ENCODE peak calls at places on chromosomes 6 and 20, in nine cellular contexts. T, S, Q, J, Y, V, B, K and R are unnamed samples.

GRCh38 chr20:20782221-20782620 is 69.8 kb upstream of the RALGAPA2 start:
- DNase-seq in Q (no peak), B (no peak), V (no peak), S (no peak), J (no peak), T (no peak), K (no peak), Y (no peak), R (no peak)

GRCh38 chr6:13026100-13026499 is 302.2 kb downstream of the TBC1D7 start:
- DNase-seq in S (no peak), V (no peak), J (no peak), T (no peak), B (no peak), Q (no peak), K (no peak), Y (no peak), R (peak)

GRCh38 chr6:67593247-67593646 is 1041.8 kb upstream of the ADGRB3 start:
- DNase-seq in K (no peak), V (no peak), J (no peak), T (no peak), Q (no peak), Y (no peak), S (no peak), B (no peak), R (no peak)

GRCh38 chr6:71473908-71474307 is 185.3 kb downstream of the OGFRL1 start:
- DNase-seq in T (no peak), Q (no peak), Y (peak), K (no peak), V (no peak), S (peak), B (peak), J (no peak), R (no peak)

GRCh38 chr20:11891827-11892521 is 25.7 kb upstream of the BTBD3 start:
- DNase-seq in J (peak), B (peak), K (peak), V (peak), Q (peak), T (peak), Y (peak), S (peak), R (peak)

GRCh38 chr6:77630019-77630418 is 22.8 kb upstream of the MEI4 start:
- DNase-seq in S (no peak), V (no peak), T (no peak), Y (no peak), B (no peak), Q (no peak), J (no peak), K (no peak), R (no peak)

GRCh38 chr6:35893246-35893645 is 27.7 kb downstream of the SRPK1 start:
- DNase-seq in K (no peak), Y (no peak), Q (no peak), J (no peak), V (no peak), T (no peak), S (peak), B (no peak), R (no peak)

GRCh38 chr20:42603655-42604054 is 586.1 kb downstream of the PTPRT start:
- DNase-seq in V (no peak), T (no peak), K (peak), S (no peak), Q (no peak), B (no peak), J (no peak), Y (no peak), R (no peak)

GRCh38 chr20:37484386-37484785 is 36.7 kb upstream of the NNAT start:
- DNase-seq in S (no peak), T (no peak), Q (no peak), Y (no peak), V (peak), B (no peak), J (no peak), K (no peak), R (no peak)

GRCh38 chr6:65545920-65546319 is 161.1 kb downstream of the EYS start:
- DNase-seq in Y (no peak), V (no peak), B (peak), K (no peak), Q (no peak), J (no peak), T (no peak), S (no peak), R (no peak)

GRCh38 chr6:154509421-154510143 is 903 bp downstream of the CNKSR3 start:
- DNase-seq in S (no peak), K (no peak), T (peak), B (peak), V (peak), Y (peak), Q (no peak), J (peak), R (peak)

GRCh38 chr6:37314803-37315515 is 38.8 kb upstream of the RNF8 start:
- DNase-seq in J (peak), Y (peak), T (peak), S (peak), V (peak), K (peak), B (peak), Q (peak), R (peak)

GRCh38 chr6:30954631-30955366 is 14.0 kb downstream of the MUCL3 start:
- DNase-seq in Q (no peak), T (no peak), B (no peak), S (no peak), K (no peak), Y (no peak), V (no peak), J (no peak), R (no peak)

GRCh38 chr6:21665436-21666199 is 72.1 kb downstream of the SOX4 start:
- DNase-seq in Y (no peak), B (no peak), Q (no peak), S (no peak), V (peak), K (no peak), J (no peak), T (no peak), R (peak)

GRCh38 chr20:10672579-10673127 is 1.1 kb downstream of the JAG1 start:
- DNase-seq in S (no peak), J (peak), Y (peak), B (peak), Q (peak), V (no peak), T (peak), K (peak), R (peak)

GRCh38 chr20:35700625-35701148 is 1.5 kb downstream of the ROMO1 start:
- DNase-seq in V (no peak), T (no peak), S (no peak), B (no peak), K (no peak), Y (no peak), Q (no peak), J (no peak), R (no peak)

GRCh38 chr6:36149436-36149835 is 19.1 kb downstream of the MAPK13 start:
- DNase-seq in K (no peak), V (no peak), T (no peak), Y (no peak), Q (no peak), S (no peak), B (no peak), J (no peak), R (no peak)

GRCh38 chr6:102766946-102767345 is 1373.4 kb downstream of the GRIK2 start:
- DNase-seq in K (no peak), Y (peak), B (peak), Q (no peak), T (no peak), J (no peak), V (no peak), S (peak), R (no peak)

GRCh38 chr6:110214338-110214737 is 34.1 kb downstream of the CDC40 start:
- DNase-seq in V (no peak), J (no peak), T (no peak), B (no peak), S (no peak), Q (no peak), Y (no peak), K (no peak), R (no peak)

GRCh38 chr6:142400495-142400894 is 98.7 kb downstream of the ADGRG6 start:
- DNase-seq in Q (no peak), Y (no peak), K (no peak), J (no peak), B (peak), S (peak), V (no peak), T (no peak), R (no peak)

GRCh38 chr6:12037803-12038202 is 25.7 kb downstream of the HIVEP1 start:
- DNase-seq in T (no peak), Y (no peak), V (no peak), J (no peak), B (no peak), Q (no peak), S (no peak), K (no peak), R (no peak)

GRCh38 chr6:54981276-54981609 is 134.7 kb downstream of the FAM83B start:
- DNase-seq in S (no peak), K (no peak), T (no peak), J (no peak), B (no peak), V (no peak), Y (no peak), Q (no peak), R (no peak)

GRCh38 chr20:32682508-32682987 is 8.8 kb upstream of the C20orf203 start:
- DNase-seq in Y (no peak), B (no peak), K (no peak), Q (no peak), V (no peak), T (no peak), S (no peak), J (no peak), R (no peak)

GRCh38 chr20:21702553-21703467 is 2.7 kb upstream of the PAX1 start:
- DNase-seq in Y (no peak), B (no peak), S (peak), K (peak), T (peak), J (peak), Q (no peak), V (peak), R (peak)

GRCh38 chr6:52990342-52990741 is 4.7 kb downstream of the GSTA4 start:
- DNase-seq in T (no peak), V (no peak), B (peak), Y (peak), J (no peak), S (no peak), Q (peak), K (no peak), R (no peak)

GRCh38 chr6:66326228-66326627 is 619.2 kb upstream of the EYS start:
- DNase-seq in T (no peak), J (no peak), Y (no peak), S (no peak), V (no peak), Q (no peak), B (no peak), K (no peak), R (no peak)

GRCh38 chr6:125781307-125781868 is 9.4 kb upstream of the NCOA7 start:
- DNase-seq in Y (peak), B (no peak), Q (peak), T (no peak), V (no peak), S (no peak), K (peak), J (peak), R (peak)

GRCh38 chr6:109165392-109165964 is 70.2 kb downstream of the CEP57L1 start:
- DNase-seq in T (no peak), J (no peak), K (peak), S (peak), Q (peak), V (no peak), Y (peak), B (peak), R (no peak)

GRCh38 chr6:75524322-75524972 is 30.8 kb upstream of the FILIP1 start:
- DNase-seq in S (peak), J (no peak), Q (peak), K (peak), V (no peak), Y (peak), T (no peak), B (peak), R (no peak)